ENCODE peak calls at places on chromosomes 3 and 15, in five cellular contexts. J, F, P, X and U are unnamed samples.
A peak's percentile ranks its signal among the peaks of the same experiment; 100 is the strongest.

GRCh38 chr15:50181983-50182232 is at the start of gene SLC27A2:
- DNase-seq in J (peak; percentile 85), F (peak; percentile 5), X (peak; percentile 17), P (peak; percentile 27), U (no peak)

GRCh38 chr3:13079051-13079450 is 5.8 kb upstream of the IQSEC1 start:
- DNase-seq in P (no peak), F (no peak), X (no peak), J (no peak), U (no peak)

GRCh38 chr3:37922721-37923575 is 61.3 kb downstream of the CTDSPL start:
- DNase-seq in X (no peak), F (peak; percentile 50), J (no peak), P (no peak), U (no peak)

GRCh38 chr3:78244136-78244535 is 1204.2 kb downstream of the ROBO2 start:
- DNase-seq in J (no peak), P (no peak), F (no peak), X (no peak), U (no peak)

GRCh38 chr15:31365655-31366127 is 39.1 kb downstream of the KLF13 start:
- DNase-seq in F (peak; percentile 75), J (peak; percentile 92), X (peak; percentile 82), P (peak; percentile 75), U (peak; percentile 89)

GRCh38 chr15:72227192-72227586 is 3.8 kb downstream of the PKM start:
- DNase-seq in P (peak; percentile 82), F (peak; percentile 86), X (no peak), J (no peak), U (peak; percentile 26)

GRCh38 chr3:195893516-195893915 is 14.8 kb downstream of the TNK2 start:
- DNase-seq in J (no peak), X (no peak), F (no peak), P (no peak), U (no peak)

GRCh38 chr3:114709102-114709501 is 415.3 kb downstream of the TIGIT start:
- DNase-seq in P (no peak), J (no peak), F (peak; percentile 33), X (no peak), U (no peak)

GRCh38 chr3:185842241-185842640 is 17.4 kb upstream of the IGF2BP2 start:
- DNase-seq in F (no peak), X (no peak), P (no peak), J (no peak), U (no peak)

GRCh38 chr15:93028632-93029612 is 60.1 kb downstream of the RGMA start:
- DNase-seq in J (no peak), P (no peak), F (peak; percentile 87), X (peak; percentile 83), U (peak; percentile 82)
- H3K4me3 ChIP-seq in J (no peak overlapping the region), P (no peak overlapping the region), F (no peak overlapping the region), X (no peak overlapping the region), U (no peak overlapping the region)

DNA sequence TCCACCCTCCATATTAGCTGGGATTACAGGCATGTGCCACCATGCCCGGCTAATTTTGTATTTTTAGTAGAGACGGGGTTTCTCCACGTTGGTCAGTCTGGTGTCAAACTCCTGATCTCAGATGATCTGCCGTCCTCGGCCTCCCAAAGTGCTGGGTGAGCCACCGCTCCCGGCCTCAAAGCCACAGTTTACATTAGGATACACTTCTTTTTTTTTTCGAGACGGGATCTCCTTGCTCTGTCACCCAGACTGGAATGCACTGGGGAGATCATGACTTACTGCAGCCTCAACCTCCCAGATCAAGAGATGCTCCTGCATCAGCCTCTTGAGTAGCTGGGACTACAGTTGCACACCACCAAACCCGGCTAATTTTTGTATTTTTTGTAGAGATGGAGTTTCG is 2.5 kb upstream of the NR1D2 start:
- DNase-seq in X (no peak), J (no peak), P (no peak), F (no peak), U (no peak)
- H3K4me3 ChIP-seq in X (no peak overlapping the region), J (no peak overlapping the region), P (no peak overlapping the region), F (no peak overlapping the region), U (no peak overlapping the region)

GRCh38 chr15:99514306-99514705 is 51.5 kb upstream of the MEF2A start:
- DNase-seq in F (no peak), J (no peak), P (peak; percentile 47), X (no peak), U (no peak)

GRCh38 chr15:99509686-99510461 is 55.9 kb upstream of the MEF2A start:
- DNase-seq in X (no peak), F (no peak), P (peak; percentile 49), J (no peak), U (no peak)

GRCh38 chr15:99511865-99512632 is 53.7 kb upstream of the MEF2A start:
- DNase-seq in J (no peak), X (no peak), F (no peak), P (peak; percentile 97), U (no peak)

GRCh38 chr15:99508807-99509311 is 56.9 kb upstream of the MEF2A start:
- DNase-seq in P (peak; percentile 30), F (no peak), J (no peak), X (no peak), U (no peak)

DNA sequence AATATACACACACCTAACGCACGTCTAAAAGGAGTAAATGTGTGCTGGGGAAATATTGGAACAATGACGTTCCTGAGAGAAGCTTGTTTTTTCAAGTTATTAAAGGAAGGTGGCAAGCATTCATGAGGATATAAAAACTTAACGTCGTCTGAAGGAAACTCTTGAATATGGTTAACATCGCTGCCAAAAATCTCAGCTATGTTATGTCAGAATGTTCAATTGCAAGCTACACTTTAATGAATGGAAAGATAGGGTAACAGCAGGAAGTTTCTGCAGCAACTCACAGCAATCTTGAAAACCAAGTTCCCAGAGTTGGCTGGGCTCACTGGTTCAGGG is 54.3 kb upstream of the MEF2A start:
- DNase-seq in J (no peak), F (peak; percentile 69), P (peak; percentile 69), X (no peak), U (no peak)
- H3K4me3 ChIP-seq in J (no peak overlapping the region), F (no peak overlapping the region), P (peak overlapping the region; percentile 52), X (no peak overlapping the region), U (no peak overlapping the region)

GRCh38 chr3:150299221-150299620 is 108.9 kb upstream of the TSC22D2 start:
- DNase-seq in F (peak; percentile 59), X (no peak), J (peak; percentile 74), P (no peak), U (no peak)

GRCh38 chr3:150303776-150304175 is 104.3 kb upstream of the TSC22D2 start:
- DNase-seq in F (no peak), X (no peak), P (peak; percentile 31), J (peak; percentile 66), U (peak; percentile 21)

GRCh38 chr3:150302246-150302645 is 105.9 kb upstream of the TSC22D2 start:
- DNase-seq in J (no peak), F (no peak), X (no peak), P (no peak), U (no peak)

GRCh38 chr3:150300376-150300775 is 107.7 kb upstream of the TSC22D2 start:
- DNase-seq in P (no peak), J (no peak), F (no peak), X (no peak), U (no peak)

GRCh38 chr3:150300847-150301517 is 107.1 kb upstream of the TSC22D2 start:
- DNase-seq in P (no peak), F (no peak), J (no peak), X (no peak), U (no peak)
- H3K4me3 ChIP-seq in P (no peak overlapping the region), F (no peak overlapping the region), J (no peak overlapping the region), X (no peak overlapping the region), U (no peak overlapping the region)

GRCh38 chr3:30289751-30290150 is 316.6 kb upstream of the TGFBR2 start:
- DNase-seq in F (no peak), X (no peak), J (no peak), P (no peak), U (no peak)
- H3K4me3 ChIP-seq in F (no peak overlapping the region), X (no peak overlapping the region), J (no peak overlapping the region), P (no peak overlapping the region), U (no peak overlapping the region)

DNA sequence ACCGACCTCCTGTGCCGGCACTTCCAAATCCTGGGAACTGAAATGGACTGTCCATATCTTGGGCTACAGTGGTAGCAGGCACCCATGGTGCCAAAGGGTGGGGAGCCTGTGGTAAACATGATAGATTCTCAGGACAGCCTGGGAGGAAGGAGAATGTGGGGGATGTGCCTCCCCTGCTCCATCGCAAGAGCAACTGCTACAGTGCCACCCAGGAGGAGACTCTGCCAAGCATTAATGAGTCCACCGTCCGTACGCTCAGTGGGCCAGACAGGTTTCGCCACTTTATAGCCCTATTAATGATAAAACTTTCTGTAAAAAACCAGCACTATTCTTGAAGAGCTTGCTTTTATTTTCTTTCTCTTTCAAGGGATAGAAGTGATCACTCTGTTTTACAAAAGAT is 75.3 kb downstream of the FMN1 start:
- DNase-seq in X (no peak), J (no peak), F (no peak), P (no peak), U (no peak)
- H3K4me3 ChIP-seq in X (no peak overlapping the region), J (no peak overlapping the region), F (no peak overlapping the region), P (no peak overlapping the region), U (no peak overlapping the region)

GRCh38 chr3:123847209-123847608 is 36.9 kb downstream of the MYLK start:
- DNase-seq in J (no peak), P (no peak), F (no peak), X (no peak), U (no peak)
- H3K4me3 ChIP-seq in J (no peak overlapping the region), P (no peak overlapping the region), F (no peak overlapping the region), X (no peak overlapping the region), U (no peak overlapping the region)

DNA sequence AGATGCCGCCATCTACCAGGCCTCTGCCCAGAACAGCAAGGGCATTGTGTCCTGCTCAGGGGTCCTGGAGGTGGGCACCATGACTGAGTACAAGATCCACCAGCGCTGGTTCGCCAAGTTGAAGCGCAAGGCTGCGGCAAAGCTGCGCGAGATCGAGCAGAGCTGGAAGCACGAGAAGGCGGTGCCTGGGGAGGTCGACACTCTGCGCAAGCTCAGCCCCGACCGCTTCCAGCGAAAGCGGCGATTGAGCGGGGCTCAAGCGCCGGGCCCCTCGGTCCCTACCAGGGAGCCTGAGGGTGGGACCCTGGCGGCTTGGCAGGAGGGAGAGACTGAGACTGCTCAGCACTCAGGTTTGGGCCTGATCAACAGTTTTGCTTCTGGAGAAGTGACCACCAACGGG is 22.6 kb downstream of the ALPK3 start:
- DNase-seq in P (no peak), X (no peak), F (no peak), J (no peak), U (no peak)
- H3K4me3 ChIP-seq in P (no peak overlapping the region), X (no peak overlapping the region), F (no peak overlapping the region), J (no peak overlapping the region), U (no peak overlapping the region)

GRCh38 chr3:183698318-183698731 is 728 bp downstream of the YEATS2 start:
- DNase-seq in J (peak; percentile 62), X (peak; percentile 53), F (peak; percentile 35), P (peak; percentile 31), U (no peak)
- H3K4me3 ChIP-seq in J (peak overlapping the region; percentile 84), X (peak overlapping the region; percentile 81), F (peak overlapping the region; percentile 57), P (peak overlapping the region; percentile 93), U (peak overlapping the region; percentile 98)